ENCODE peak calls at places on chromosomes 12 and 14, in five cellular contexts. One of them, this sample, is unnamed.

GRCh38 chr14:91985521-91986255 is 38.2 kb upstream of the FBLN5 start:
- DNase-seq in OCI-LY7: no peak
- DNase-seq in GM23248: peak
- DNase-seq in PC-3: no peak
- DNase-seq in MM.1S: no peak
- DNase-seq in this sample: no peak

GRCh38 chr12:58509116-58509885 is 411.0 kb downstream of the LRIG3 start:
- DNase-seq in OCI-LY7: no peak
- DNase-seq in GM23248: peak
- DNase-seq in PC-3: peak
- DNase-seq in MM.1S: no peak
- DNase-seq in this sample: no peak

GRCh38 chr14:27236601-27237000 is 638.8 kb upstream of the NOVA1 start:
- DNase-seq in OCI-LY7: no peak
- DNase-seq in GM23248: no peak
- DNase-seq in PC-3: no peak
- DNase-seq in MM.1S: no peak
- DNase-seq in this sample: no peak

GRCh38 chr12:67410667-67411067 is 141.5 kb downstream of the CAND1 start:
- DNase-seq in OCI-LY7: no peak
- DNase-seq in GM23248: peak
- DNase-seq in PC-3: no peak
- DNase-seq in MM.1S: no peak
- DNase-seq in this sample: no peak

GRCh38 chr14:65791551-65791981 is 379.0 kb downstream of the FUT8 start:
- DNase-seq in OCI-LY7: no peak
- DNase-seq in GM23248: peak
- DNase-seq in PC-3: peak
- DNase-seq in MM.1S: no peak
- DNase-seq in this sample: no peak

GRCh38 chr12:129727100-129727499 is 176.7 kb downstream of the TMEM132D start:
- DNase-seq in OCI-LY7: no peak
- DNase-seq in GM23248: no peak
- DNase-seq in PC-3: no peak
- DNase-seq in MM.1S: no peak
- DNase-seq in this sample: no peak

GRCh38 chr12:9364224-9365176 is 156.3 kb upstream of the PZP start:
- DNase-seq in OCI-LY7: peak
- DNase-seq in GM23248: peak
- DNase-seq in PC-3: peak
- DNase-seq in MM.1S: peak
- DNase-seq in this sample: peak

GRCh38 chr14:89615421-89615820 is 198.4 kb upstream of the FOXN3 start:
- DNase-seq in OCI-LY7: peak
- DNase-seq in GM23248: no peak
- DNase-seq in PC-3: no peak
- DNase-seq in MM.1S: no peak
- DNase-seq in this sample: no peak

GRCh38 chr12:113991224-113992044 is 25.3 kb upstream of the RBM19 start:
- DNase-seq in OCI-LY7: no peak
- DNase-seq in GM23248: no peak
- DNase-seq in PC-3: no peak
- DNase-seq in MM.1S: no peak
- DNase-seq in this sample: no peak

GRCh38 chr14:67477926-67478915 is 10.3 kb downstream of the TMEM229B start:
- DNase-seq in OCI-LY7: no peak
- DNase-seq in GM23248: no peak
- DNase-seq in PC-3: no peak
- DNase-seq in MM.1S: no peak
- DNase-seq in this sample: no peak

DNA sequence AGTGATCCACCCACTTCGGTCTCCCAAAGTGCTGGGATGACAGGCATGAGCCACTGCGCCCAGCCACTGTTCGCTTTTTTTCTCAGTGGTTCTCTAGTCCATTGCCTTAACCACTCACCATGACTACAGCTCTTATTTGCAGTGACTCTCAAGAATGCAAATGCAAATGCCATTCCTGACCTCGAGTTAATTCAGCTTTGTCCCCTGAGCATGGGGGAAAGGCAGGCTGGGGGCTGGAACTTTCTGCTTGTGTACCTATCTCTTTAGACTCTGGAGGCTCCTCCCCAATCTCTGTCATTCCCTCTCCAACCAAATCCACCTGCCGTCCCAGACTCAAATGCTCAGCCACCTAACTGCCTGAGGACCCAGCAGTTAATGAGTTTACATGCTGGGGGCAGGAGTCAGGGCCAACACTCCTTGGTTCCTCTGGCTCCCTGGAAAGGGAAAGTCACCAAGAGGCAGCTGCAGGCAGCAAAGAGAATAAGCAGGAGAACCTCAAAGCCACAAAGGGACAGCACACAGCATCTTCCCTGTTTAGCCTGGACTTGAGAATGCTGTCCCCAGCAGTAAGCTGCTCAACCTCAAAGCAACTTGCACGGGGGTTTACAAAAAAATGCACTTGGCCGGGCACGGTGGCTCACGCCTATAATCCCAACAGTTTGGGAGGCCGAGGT is 5.3 kb upstream of the HNF1A start:
- DNase-seq in OCI-LY7: no peak
- DNase-seq in GM23248: no peak
- DNase-seq in PC-3: no peak
- DNase-seq in MM.1S: no peak
- DNase-seq in this sample: peak
- TF ChIP-seq EZH2phosphoT487 in OCI-LY7: no peak
- TF ChIP-seq EZH2phosphoT487 in GM23248: no peak
- TF ChIP-seq EZH2phosphoT487 in PC-3: no peak
- TF ChIP-seq EZH2phosphoT487 in MM.1S: no peak
- TF ChIP-seq EZH2phosphoT487 in this sample: no peak

GRCh38 chr14:77786148-77786547 is 13.8 kb upstream of the ADCK1 start:
- DNase-seq in OCI-LY7: no peak
- DNase-seq in GM23248: no peak
- DNase-seq in PC-3: no peak
- DNase-seq in MM.1S: no peak
- DNase-seq in this sample: peak

GRCh38 chr14:77794357-77794756 is 5.6 kb upstream of the ADCK1 start:
- DNase-seq in OCI-LY7: no peak
- DNase-seq in GM23248: no peak
- DNase-seq in PC-3: no peak
- DNase-seq in MM.1S: no peak
- DNase-seq in this sample: no peak

GRCh38 chr14:77791225-77791600 is 8.7 kb upstream of the ADCK1 start:
- DNase-seq in OCI-LY7: no peak
- DNase-seq in GM23248: no peak
- DNase-seq in PC-3: peak
- DNase-seq in MM.1S: no peak
- DNase-seq in this sample: no peak

GRCh38 chr14:77790566-77791224 is 9.2 kb upstream of the ADCK1 start:
- DNase-seq in OCI-LY7: no peak
- DNase-seq in GM23248: no peak
- DNase-seq in PC-3: no peak
- DNase-seq in MM.1S: no peak
- DNase-seq in this sample: no peak
- TF ChIP-seq EZH2phosphoT487 in OCI-LY7: no peak
- TF ChIP-seq EZH2phosphoT487 in GM23248: no peak
- TF ChIP-seq EZH2phosphoT487 in PC-3: no peak
- TF ChIP-seq EZH2phosphoT487 in MM.1S: no peak
- TF ChIP-seq EZH2phosphoT487 in this sample: no peak

GRCh38 chr14:99212646-99213045 is 59.4 kb downstream of the BCL11B start:
- DNase-seq in OCI-LY7: no peak
- DNase-seq in GM23248: no peak
- DNase-seq in PC-3: no peak
- DNase-seq in MM.1S: no peak
- DNase-seq in this sample: no peak

GRCh38 chr14:99214701-99215100 is 57.3 kb downstream of the BCL11B start:
- DNase-seq in OCI-LY7: no peak
- DNase-seq in GM23248: no peak
- DNase-seq in PC-3: no peak
- DNase-seq in MM.1S: no peak
- DNase-seq in this sample: no peak

GRCh38 chr14:99213603-99214002 is 58.4 kb downstream of the BCL11B start:
- DNase-seq in OCI-LY7: no peak
- DNase-seq in GM23248: no peak
- DNase-seq in PC-3: no peak
- DNase-seq in MM.1S: no peak
- DNase-seq in this sample: no peak

GRCh38 chr14:99212199-99212598 is 59.8 kb downstream of the BCL11B start:
- DNase-seq in OCI-LY7: no peak
- DNase-seq in GM23248: no peak
- DNase-seq in PC-3: no peak
- DNase-seq in MM.1S: no peak
- DNase-seq in this sample: no peak

GRCh38 chr14:99213101-99213500 is 58.9 kb downstream of the BCL11B start:
- DNase-seq in OCI-LY7: no peak
- DNase-seq in GM23248: peak
- DNase-seq in PC-3: no peak
- DNase-seq in MM.1S: no peak
- DNase-seq in this sample: no peak
- TF ChIP-seq EZH2phosphoT487 in OCI-LY7: no peak
- TF ChIP-seq EZH2phosphoT487 in GM23248: no peak
- TF ChIP-seq EZH2phosphoT487 in PC-3: no peak
- TF ChIP-seq EZH2phosphoT487 in MM.1S: no peak
- TF ChIP-seq EZH2phosphoT487 in this sample: no peak

GRCh38 chr14:50020184-50020583 is 96.2 kb downstream of the VCPKMT start:
- DNase-seq in OCI-LY7: no peak
- DNase-seq in GM23248: no peak
- DNase-seq in PC-3: no peak
- DNase-seq in MM.1S: no peak
- DNase-seq in this sample: no peak

GRCh38 chr14:50020799-50021198 is 95.6 kb downstream of the VCPKMT start:
- DNase-seq in OCI-LY7: no peak
- DNase-seq in GM23248: no peak
- DNase-seq in PC-3: no peak
- DNase-seq in MM.1S: no peak
- DNase-seq in this sample: no peak

GRCh38 chr14:50021261-50021660 is 95.1 kb downstream of the VCPKMT start:
- DNase-seq in OCI-LY7: no peak
- DNase-seq in GM23248: no peak
- DNase-seq in PC-3: no peak
- DNase-seq in MM.1S: peak
- DNase-seq in this sample: no peak

GRCh38 chr14:50015708-50016107 is 100.7 kb downstream of the VCPKMT start:
- DNase-seq in OCI-LY7: no peak
- DNase-seq in GM23248: no peak
- DNase-seq in PC-3: no peak
- DNase-seq in MM.1S: no peak
- DNase-seq in this sample: no peak

DNA sequence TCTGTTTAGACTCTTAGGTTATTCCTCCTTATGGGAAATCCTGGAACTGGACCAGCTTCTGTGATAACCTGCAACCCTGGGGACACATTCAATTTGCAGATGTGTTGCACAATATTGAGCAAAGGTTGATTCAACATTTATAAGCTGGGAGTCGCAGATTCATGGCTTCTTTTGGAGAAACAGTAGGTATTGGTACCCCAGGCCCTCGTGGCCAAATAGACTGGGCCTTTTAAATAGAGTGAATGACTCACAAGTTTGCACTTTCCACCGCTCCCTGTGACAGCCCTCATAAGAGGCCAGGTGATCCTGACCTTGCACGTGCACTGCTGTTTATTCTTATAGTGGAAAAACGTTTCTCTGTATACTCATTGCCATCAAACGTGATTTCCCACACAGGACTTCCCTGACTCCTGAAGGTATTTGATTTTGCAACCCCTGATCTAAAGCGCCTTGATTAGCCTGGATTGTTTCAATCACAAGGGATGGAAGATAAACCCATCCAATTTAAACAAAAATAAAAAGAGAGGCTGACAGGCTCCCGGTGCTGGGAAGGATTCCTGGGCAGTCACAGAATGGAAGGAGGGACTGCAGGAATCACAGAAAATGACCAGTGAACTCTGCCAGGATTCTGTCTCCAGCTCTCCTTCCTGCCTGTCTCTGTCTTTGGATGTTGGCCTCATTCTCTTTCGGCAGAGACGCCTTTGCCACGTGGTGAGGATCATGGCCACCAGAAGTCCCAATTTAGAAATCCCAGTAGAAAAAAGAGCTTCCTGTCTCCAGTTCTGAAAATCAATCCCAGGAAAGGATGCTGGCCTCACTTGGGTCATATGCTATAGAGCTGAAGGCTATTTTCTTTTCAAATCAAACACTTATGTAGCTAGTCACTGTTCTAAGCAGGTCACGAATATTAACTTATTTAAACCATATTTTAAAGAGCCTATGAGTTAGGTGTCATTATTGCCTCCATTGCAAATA is 97.8 kb downstream of the VCPKMT start:
- DNase-seq in OCI-LY7: no peak
- DNase-seq in GM23248: peak
- DNase-seq in PC-3: peak
- DNase-seq in MM.1S: no peak
- DNase-seq in this sample: no peak
- TF ChIP-seq EZH2phosphoT487 in OCI-LY7: no peak
- TF ChIP-seq EZH2phosphoT487 in GM23248: no peak
- TF ChIP-seq EZH2phosphoT487 in PC-3: no peak
- TF ChIP-seq EZH2phosphoT487 in MM.1S: no peak
- TF ChIP-seq EZH2phosphoT487 in this sample: no peak

DNA sequence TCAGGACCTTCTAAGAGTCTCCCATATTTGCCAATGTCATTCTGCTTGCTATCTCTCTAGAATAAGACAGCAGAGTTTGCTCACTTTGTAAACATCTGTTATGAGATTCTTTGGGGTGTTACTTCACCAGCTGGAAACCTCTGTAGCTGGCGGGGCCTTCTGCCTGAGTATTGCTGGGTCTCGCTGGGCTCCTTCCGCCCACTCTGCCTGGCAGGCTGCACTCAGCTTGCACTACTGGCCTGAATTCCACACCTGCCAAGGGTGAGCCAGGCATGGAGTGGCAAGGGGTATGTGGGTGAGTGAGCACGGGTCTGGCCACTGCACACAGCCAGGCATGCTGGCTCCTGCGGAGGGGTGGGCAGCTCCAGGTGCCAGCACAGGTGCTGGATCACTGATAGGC is 267.3 kb upstream of the PDE3A start:
- DNase-seq in OCI-LY7: no peak
- DNase-seq in GM23248: peak
- DNase-seq in PC-3: no peak
- DNase-seq in MM.1S: no peak
- DNase-seq in this sample: no peak
- TF ChIP-seq EZH2phosphoT487 in OCI-LY7: no peak
- TF ChIP-seq EZH2phosphoT487 in GM23248: no peak
- TF ChIP-seq EZH2phosphoT487 in PC-3: no peak
- TF ChIP-seq EZH2phosphoT487 in MM.1S: no peak
- TF ChIP-seq EZH2phosphoT487 in this sample: no peak

DNA sequence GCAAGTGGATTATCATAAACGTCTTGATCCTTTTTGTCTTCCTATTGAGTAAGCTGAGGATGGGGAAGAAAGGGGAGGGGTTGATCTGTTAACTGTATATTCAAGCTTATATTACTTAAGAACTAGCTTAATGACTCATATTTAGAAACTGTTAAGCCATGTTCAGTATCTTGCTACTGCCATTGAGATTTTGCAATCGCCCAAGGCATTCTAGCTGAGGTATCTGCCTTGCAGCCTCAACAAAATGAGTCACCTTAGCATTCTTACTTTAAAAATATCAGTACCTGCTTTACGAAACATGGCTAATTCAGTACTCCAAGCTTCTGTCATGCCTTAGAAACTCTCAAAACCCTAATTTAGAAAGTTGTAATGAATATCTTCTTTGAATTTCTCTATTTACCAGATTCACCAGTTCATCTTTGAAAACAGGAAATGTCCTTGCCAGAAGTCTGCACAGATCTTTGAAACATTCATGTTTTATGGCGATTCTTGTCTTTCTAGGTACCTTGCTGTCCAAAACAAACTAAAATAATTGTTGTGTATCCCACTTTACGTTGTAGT is 76.1 kb downstream of the ALG10B start:
- DNase-seq in OCI-LY7: no peak
- DNase-seq in GM23248: peak
- DNase-seq in PC-3: peak
- DNase-seq in MM.1S: peak
- DNase-seq in this sample: no peak
- TF ChIP-seq EZH2phosphoT487 in OCI-LY7: no peak
- TF ChIP-seq EZH2phosphoT487 in GM23248: no peak
- TF ChIP-seq EZH2phosphoT487 in PC-3: no peak
- TF ChIP-seq EZH2phosphoT487 in MM.1S: no peak
- TF ChIP-seq EZH2phosphoT487 in this sample: no peak